ENCODE peak calls at places on chromosomes 1 and 21, in ten cellular contexts. E is AG09319; C is activated T-helper 9 cell treated with anti-CD3 and anti-CD28 coated beads, Interleukin-2, amount 50 U/mL, for 16 hours; T is stimulated activated naive CD8-positive, alpha-beta T cell treated with anti-CD3 and anti-CD28 coated beads, Interleukin-15, amount 100 ng/mL, for 72 hours; U is DMS153; I is Ammon's horn; V is SW480; S is heart left ventricle; D is GM04504; O is central memory CD8-positive, alpha-beta T cell. K is an unnamed sample.

GRCh38 chr1:88876573-88877335 is 14.6 kb downstream of the GTF2B start:
- DNase-seq in C (no peak), I (no peak), D (no peak), S (no peak), V (no peak), O (no peak), U (no peak), T (no peak), E (no peak), K (no peak)

GRCh38 chr1:7117599-7118281 is 332.5 kb downstream of the CAMTA1 start:
- DNase-seq in V (peak; percentile 89), C (no peak), I (peak; percentile 18), D (peak; percentile 76), E (peak; percentile 64), S (peak; percentile 42), T (no peak), O (no peak), U (no peak), K (no peak)

GRCh38 chr21:42975886-42976608 is 1.7 kb downstream of the PKNOX1 start:
- DNase-seq in O (no peak), E (no peak), C (no peak), T (no peak), I (no peak), V (no peak), U (no peak), S (no peak), D (no peak), K (no peak)

GRCh38 chr1:64965239-64966157 is 851 bp downstream of the JAK1 start:
- DNase-seq in S (peak; percentile 63), V (peak; percentile 59), U (no peak), C (peak; percentile 64), O (peak; percentile 71), D (no peak), I (peak; percentile 50), T (peak; percentile 83), E (no peak), K (no peak)

GRCh38 chr1:117318011-117318410 is 49.2 kb upstream of the MAN1A2 start:
- DNase-seq in S (no peak), I (no peak), U (no peak), C (no peak), O (no peak), T (no peak), E (no peak), V (no peak), D (no peak), K (no peak)

GRCh38 chr1:85224734-85225623 is 24.2 kb upstream of the SYDE2 start:
- DNase-seq in T (no peak), E (no peak), S (peak; percentile 44), O (no peak), D (no peak), U (peak; percentile 95), I (no peak), V (no peak), C (no peak), K (no peak)

GRCh38 chr1:236759252-236759859 is 35.7 kb upstream of the MTR start:
- DNase-seq in I (peak; percentile 47), U (no peak), T (peak; percentile 5), E (peak; percentile 3), C (no peak), S (no peak), V (no peak), D (peak; percentile 11), O (no peak), K (peak; percentile 30)

GRCh38 chr1:119438761-119439160 is 23.8 kb downstream of the HSD3B2 start:
- DNase-seq in T (no peak), U (no peak), S (no peak), O (no peak), V (no peak), E (no peak), C (no peak), I (no peak), D (no peak), K (no peak)

GRCh38 chr1:4310396-4310923 is 343.9 kb upstream of the AJAP1 start:
- DNase-seq in E (no peak), D (no peak), C (no peak), T (no peak), O (no peak), U (no peak), V (no peak), S (no peak), I (no peak), K (no peak)

GRCh38 chr1:86906419-86906818 is 7.5 kb downstream of the SELENOF start:
- DNase-seq in T (no peak), I (no peak), E (no peak), C (no peak), U (peak; percentile 50), V (no peak), S (no peak), D (no peak), O (no peak), K (no peak)